ENCODE peak calls at places on chromosomes 6 and 20, in eight cellular contexts. Z, Q, P, S, H, T, C and U are unnamed samples.

GRCh38 chr20:21336455-21337151 is 33.5 kb downstream of the XRN2 start:
- DNase-seq in T (no peak), Q (no peak), Z (no peak), P (no peak), C (no peak), S (no peak), H (no peak), U (no peak)

GRCh38 chr6:160462551-160463109 is 114.5 kb downstream of the SLC22A3 start:
- DNase-seq in Q (no peak), Z (peak; percentile 69), H (no peak), P (peak; percentile 76), S (no peak), T (no peak), C (peak; percentile 81), U (peak; percentile 70)

GRCh38 chr20:21941941-21942805 is 236.7 kb downstream of the PAX1 start:
- DNase-seq in H (no peak), P (no peak), C (no peak), S (no peak), T (no peak), Z (no peak), Q (no peak), U (no peak)

GRCh38 chr20:41145821-41146620 is 8.7 kb downstream of the PLCG1 start:
- DNase-seq in Z (no peak), P (no peak), S (no peak), T (no peak), C (no peak), Q (no peak), H (peak; percentile 29), U (no peak)

GRCh38 chr6:159788757-159789376 is 535 bp downstream of the TCP1 start:
- DNase-seq in T (no peak), Q (no peak), S (peak; percentile 11), C (no peak), Z (no peak), P (peak; percentile 15), H (peak; percentile 74), U (no peak)

GRCh38 chr20:49561806-49562205 is 6.1 kb downstream of the PTGIS start:
- DNase-seq in C (no peak), T (no peak), Z (no peak), Q (no peak), S (no peak), P (no peak), H (no peak), U (no peak)

GRCh38 chr20:53080969-53081871 is 109.1 kb downstream of the TSHZ2 start:
- DNase-seq in Q (no peak), S (no peak), P (peak; percentile 21), H (no peak), C (no peak), Z (no peak), T (no peak), U (peak; percentile 81)

GRCh38 chr6:18280084-18280483 is 15.8 kb upstream of the DEK start:
- DNase-seq in H (no peak), S (no peak), Q (no peak), T (peak; percentile 66), C (no peak), Z (no peak), P (no peak), U (peak; percentile 43)

GRCh38 chr6:108654465-108655106 is 93.9 kb downstream of the FOXO3 start:
- DNase-seq in C (no peak), Z (no peak), S (no peak), Q (no peak), P (no peak), T (no peak), H (no peak), U (no peak)